ENCODE peak calls at places on chromosomes 5 and 9, in eight cellular contexts. D, L, I, E, P, B, G and X are unnamed samples.

GRCh38 chr5:36724429-36725332 is 118.3 kb downstream of the SLC1A3 start:
- DNase-seq in D (no peak), L (peak), I (peak), E (no peak), P (peak), B (no peak), G (no peak), X (no peak)

GRCh38 chr9:129604766-129605163 is 16.1 kb downstream of the C9orf50 start:
- DNase-seq in D (no peak), L (no peak), I (no peak), E (no peak), P (no peak), B (no peak), G (no peak), X (no peak)

GRCh38 chr5:72402381-72402890 is 82.3 kb downstream of the PTCD2 start:
- DNase-seq in D (peak), L (no peak), I (no peak), E (no peak), P (no peak), B (no peak), G (no peak), X (peak)

GRCh38 chr5:174229640-174230350 is 184.3 kb downstream of the NSG2 start:
- DNase-seq in D (no peak), L (peak), I (no peak), E (no peak), P (no peak), B (no peak), G (no peak), X (peak)

GRCh38 chr9:70947086-70947485 is 174.3 kb downstream of the TRPM3 start:
- DNase-seq in D (peak), L (no peak), I (no peak), E (no peak), P (no peak), B (no peak), G (no peak), X (no peak)

GRCh38 chr9:107068581-107068980 is 205.6 kb downstream of the ZNF462 start:
- DNase-seq in D (no peak), L (no peak), I (no peak), E (no peak), P (no peak), B (no peak), G (no peak), X (no peak)

GRCh38 chr5:180335614-180336233 is 17.4 kb downstream of the GFPT2 start:
- DNase-seq in D (no peak), L (no peak), I (no peak), E (no peak), P (no peak), B (no peak), G (no peak), X (no peak)

GRCh38 chr9:127223810-127224177 is 40.8 kb upstream of the GARNL3 start:
- DNase-seq in D (no peak), L (no peak), I (no peak), E (no peak), P (no peak), B (no peak), G (no peak), X (no peak)

GRCh38 chr5:101045689-101046088 is 142.6 kb upstream of the ST8SIA4 start:
- DNase-seq in D (peak), L (no peak), I (no peak), E (no peak), P (no peak), B (no peak), G (no peak), X (peak)